ENCODE peak calls at places on chromosomes 4 and X, in four cellular contexts. P is NB4, Y is astrocyte of the spinal cord, H is psoas muscle. E is an unnamed sample.

GRCh38 chrX:154372612-154373022 is 1.8 kb downstream of the FLNA start:
- DNase-seq in P (peak), Y (peak), H (no peak), E (no peak)

GRCh38 chrX:154596290-154596929 is 11.5 kb downstream of the CTAG1A start:
- DNase-seq in P (peak), Y (peak), H (no peak), E (peak)

GRCh38 chr4:2350982-2351381 is 67.5 kb downstream of the ZFYVE28 start:
- DNase-seq in P (no peak), Y (no peak), H (no peak), E (no peak)

GRCh38 chr4:23967281-23967680 is 77.4 kb upstream of the PPARGC1A start:
- DNase-seq in P (no peak), Y (no peak), H (no peak), E (no peak)

GRCh38 chr4:52877006-52877405 is 14.9 kb downstream of the RASL11B start:
- DNase-seq in P (no peak), Y (no peak), H (no peak), E (no peak)

GRCh38 chrX:136168929-136169735 is 21.8 kb downstream of the FHL1 start:
- DNase-seq in P (no peak), Y (peak), H (peak), E (no peak)

GRCh38 chr4:173185832-173186545 is 17.4 kb downstream of the GALNT7 start:
- DNase-seq in P (peak), Y (no peak), H (no peak), E (no peak)

GRCh38 chr4:83251074-83251835 is 33.3 kb downstream of the COQ2 start:
- DNase-seq in P (peak), Y (no peak), H (no peak), E (no peak)

GRCh38 chr4:122819708-122820449 is 6.8 kb upstream of the FGF2 start:
- DNase-seq in P (peak), Y (no peak), H (no peak), E (no peak)

GRCh38 chr4:10278071-10278470 is 161.5 kb upstream of the WDR1 start:
- DNase-seq in P (no peak), Y (no peak), H (no peak), E (no peak)
- H3K4me3 ChIP-seq in P (no peak), Y (no peak), H (no peak), E (no peak)

GRCh38 chr4:156223985-156224384 is 270.3 kb upstream of the CTSO start:
- DNase-seq in P (no peak), Y (no peak), H (no peak), E (no peak)
- H3K4me3 ChIP-seq in P (no peak), Y (no peak), H (no peak), E (no peak)

GRCh38 chrX:73390628-73391567 is 56.0 kb upstream of the CDX4 start:
- DNase-seq in P (no peak), Y (no peak), H (no peak), E (no peak)
- H3K4me3 ChIP-seq in P (no peak), Y (no peak), H (no peak), E (no peak)

GRCh38 chrX:75547783-75548182 is 24.9 kb upstream of the ZDHHC15 start:
- DNase-seq in P (no peak), Y (no peak), H (peak), E (peak)
- H3K4me3 ChIP-seq in P (no peak), Y (no peak), H (no peak), E (no peak)

DNA sequence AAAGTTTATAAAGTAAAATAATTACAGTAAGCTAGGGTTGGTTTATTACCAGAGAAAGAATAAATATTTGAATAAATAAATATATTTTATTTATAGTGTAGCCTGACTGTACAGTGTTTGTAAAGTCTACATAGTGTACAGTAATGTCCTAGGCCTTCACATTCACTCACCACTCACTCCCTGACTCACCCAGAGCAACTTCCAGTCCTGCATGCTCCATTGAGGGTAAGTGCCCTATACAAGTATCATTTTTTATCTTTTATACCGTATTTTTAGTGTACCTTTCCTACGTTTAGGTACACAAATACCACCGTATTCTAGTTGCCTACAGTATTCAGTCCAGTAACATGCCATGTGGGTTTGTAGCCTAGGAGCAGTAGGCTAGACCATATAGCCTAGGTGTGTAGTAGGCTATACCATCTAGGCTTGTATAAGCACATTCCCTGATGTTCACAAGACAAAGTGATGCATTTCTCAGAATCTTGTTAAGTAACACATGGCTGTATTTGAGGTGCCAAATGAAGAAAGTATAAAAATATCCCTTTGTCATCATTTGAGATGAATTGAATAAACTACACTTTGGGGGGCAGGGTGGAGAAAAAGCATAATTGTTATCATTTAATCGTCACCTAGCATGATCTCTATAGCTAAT is 14.7 kb upstream of the KLHL8 start:
- DNase-seq in P (no peak), Y (no peak), H (no peak), E (no peak)
- H3K4me3 ChIP-seq in P (peak), Y (peak), H (peak), E (peak)

GRCh38 chr4:168679397-168680176 is 182.7 kb downstream of the PALLD start:
- DNase-seq in P (no peak), Y (no peak), H (no peak), E (no peak)

GRCh38 chr4:168678751-168679366 is 182.0 kb downstream of the PALLD start:
- DNase-seq in P (no peak), Y (no peak), H (no peak), E (no peak)

GRCh38 chr4:168677879-168678278 is 181.0 kb downstream of the PALLD start:
- DNase-seq in P (no peak), Y (no peak), H (no peak), E (no peak)

GRCh38 chr4:168674869-168675268 is 178.0 kb downstream of the PALLD start:
- DNase-seq in P (no peak), Y (no peak), H (no peak), E (no peak)

DNA sequence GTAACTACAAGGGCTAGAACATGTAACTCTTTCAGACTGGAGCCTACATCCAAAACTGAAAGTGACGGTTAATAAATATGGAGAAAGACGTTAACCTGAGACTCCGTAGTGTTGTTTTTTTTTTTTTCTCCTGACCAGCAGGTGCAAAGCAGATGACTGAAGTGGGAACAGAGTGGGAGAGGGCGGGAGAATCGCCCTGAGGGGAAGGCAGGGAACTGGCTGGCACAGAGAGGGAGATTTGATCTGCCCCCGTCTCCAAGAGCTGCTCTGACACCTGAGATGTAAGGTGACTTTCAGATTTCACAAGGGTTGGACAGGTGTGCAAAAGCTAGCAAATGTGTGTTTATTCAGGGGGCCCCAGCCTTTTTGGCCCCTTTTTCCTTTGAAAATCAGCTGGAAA is 180.2 kb downstream of the PALLD start:
- DNase-seq in P (no peak), Y (no peak), H (peak), E (no peak)
- H3K4me3 ChIP-seq in P (no peak), Y (no peak), H (peak), E (no peak)

DNA sequence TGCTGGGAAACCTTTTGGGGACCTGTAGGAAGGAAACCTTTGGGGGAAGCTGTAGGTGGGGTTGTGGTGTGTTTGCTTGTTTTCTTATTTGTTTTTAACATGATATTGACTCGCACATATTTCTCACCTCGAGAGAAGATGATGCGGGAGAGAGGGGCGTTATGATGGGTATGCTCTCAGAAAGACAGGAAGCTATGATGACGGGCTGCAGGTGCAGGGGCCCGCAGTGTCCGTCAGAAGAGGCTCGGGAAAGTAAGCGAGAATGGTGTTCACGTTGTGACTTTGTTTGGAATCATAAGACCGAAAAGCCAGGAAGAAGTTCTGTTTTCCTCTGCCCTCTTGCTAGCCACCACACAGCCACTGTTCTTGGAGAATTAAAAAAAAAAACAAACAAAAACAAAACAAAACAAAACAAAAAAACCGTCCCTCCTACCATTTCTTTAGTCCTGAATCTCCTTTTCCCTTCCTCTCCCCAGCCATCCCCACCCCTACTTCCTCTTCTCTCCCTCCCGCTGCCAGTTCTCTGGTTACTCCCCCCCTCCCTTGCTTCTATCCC is 369 bp upstream of the BMP3 start:
- DNase-seq in P (peak), Y (no peak), H (no peak), E (no peak)
- H3K4me3 ChIP-seq in P (no peak), Y (peak), H (peak), E (no peak)

GRCh38 chr4:71229477-71230257 is 109.2 kb upstream of the SLC4A4 start:
- DNase-seq in P (peak), Y (peak), H (no peak), E (no peak)
- H3K4me3 ChIP-seq in P (no peak), Y (no peak), H (no peak), E (no peak)